ENCODE peak calls at places on chromosomes 16 and 17, in five cellular contexts. One of them, this sample, is unnamed.

GRCh38 chr17:42889809-42890208 is 10.8 kb upstream of the G6PC1 start:
- DNase-seq in HepG2: no peak
- DNase-seq in choroid plexus epithelial cell: no peak
- DNase-seq in heart right ventricle: no peak
- DNase-seq in CD8-positive, alpha-beta memory T cell: no peak
- DNase-seq in this sample: no peak

GRCh38 chr17:75516619-75517276 is 420 bp downstream of the TSEN54 start:
- DNase-seq in HepG2: no peak
- DNase-seq in choroid plexus epithelial cell: no peak
- DNase-seq in heart right ventricle: peak; percentile 54
- DNase-seq in CD8-positive, alpha-beta memory T cell: no peak
- DNase-seq in this sample: no peak

GRCh38 chr16:8878523-8878911 is 3.6 kb upstream of the LITAFD start:
- DNase-seq in HepG2: no peak
- DNase-seq in choroid plexus epithelial cell: peak; percentile 71
- DNase-seq in heart right ventricle: no peak
- DNase-seq in CD8-positive, alpha-beta memory T cell: no peak
- DNase-seq in this sample: no peak

GRCh38 chr16:84686702-84687298 is 13.0 kb upstream of the USP10 start:
- DNase-seq in HepG2: no peak
- DNase-seq in choroid plexus epithelial cell: no peak
- DNase-seq in heart right ventricle: no peak
- DNase-seq in CD8-positive, alpha-beta memory T cell: no peak
- DNase-seq in this sample: no peak

GRCh38 chr16:22225060-22225459 is 19.0 kb downstream of the EEF2K start:
- DNase-seq in HepG2: no peak
- DNase-seq in choroid plexus epithelial cell: no peak
- DNase-seq in heart right ventricle: no peak
- DNase-seq in CD8-positive, alpha-beta memory T cell: no peak
- DNase-seq in this sample: no peak

GRCh38 chr17:82932146-82933005 is 92.6 kb upstream of the ZNF750 start:
- DNase-seq in HepG2: no peak
- DNase-seq in choroid plexus epithelial cell: peak; percentile 76
- DNase-seq in heart right ventricle: no peak
- DNase-seq in CD8-positive, alpha-beta memory T cell: no peak
- DNase-seq in this sample: no peak

GRCh38 chr16:21570676-21571017 is 28.7 kb upstream of the METTL9 start:
- DNase-seq in HepG2: no peak
- DNase-seq in choroid plexus epithelial cell: no peak
- DNase-seq in heart right ventricle: no peak
- DNase-seq in CD8-positive, alpha-beta memory T cell: no peak
- DNase-seq in this sample: no peak

GRCh38 chr17:59001158-59001814 is 105.4 kb downstream of the TRIM37 start:
- DNase-seq in HepG2: no peak
- DNase-seq in choroid plexus epithelial cell: peak; percentile 67
- DNase-seq in heart right ventricle: no peak
- DNase-seq in CD8-positive, alpha-beta memory T cell: peak; percentile 53
- DNase-seq in this sample: no peak

GRCh38 chr17:34146440-34147043 is 108.5 kb upstream of the CCL2 start:
- DNase-seq in HepG2: peak; percentile 43
- DNase-seq in choroid plexus epithelial cell: no peak
- DNase-seq in heart right ventricle: peak; percentile 53
- DNase-seq in CD8-positive, alpha-beta memory T cell: peak; percentile 30
- DNase-seq in this sample: peak; percentile 3

GRCh38 chr17:39753514-39754160 is 15.9 kb downstream of the GRB7 start:
- DNase-seq in HepG2: no peak
- DNase-seq in choroid plexus epithelial cell: no peak
- DNase-seq in heart right ventricle: peak; percentile 75
- DNase-seq in CD8-positive, alpha-beta memory T cell: peak; percentile 65
- DNase-seq in this sample: no peak

GRCh38 chr17:1217030-1217429 is 37.2 kb upstream of the ABR start:
- DNase-seq in HepG2: no peak
- DNase-seq in choroid plexus epithelial cell: no peak
- DNase-seq in heart right ventricle: no peak
- DNase-seq in CD8-positive, alpha-beta memory T cell: no peak
- DNase-seq in this sample: no peak

GRCh38 chr17:49971199-49971847 is 2.3 kb downstream of the DLX4 start:
- DNase-seq in HepG2: no peak
- DNase-seq in choroid plexus epithelial cell: no peak
- DNase-seq in heart right ventricle: no peak
- DNase-seq in CD8-positive, alpha-beta memory T cell: no peak
- DNase-seq in this sample: no peak

GRCh38 chr17:67689534-67690177 is 28.1 kb upstream of the NOL11 start:
- DNase-seq in HepG2: peak; percentile 58
- DNase-seq in choroid plexus epithelial cell: peak; percentile 78
- DNase-seq in heart right ventricle: no peak
- DNase-seq in CD8-positive, alpha-beta memory T cell: peak; percentile 3
- DNase-seq in this sample: no peak

GRCh38 chr16:57815987-57816745 is 13.9 kb upstream of the KIFC3 start:
- DNase-seq in HepG2: no peak
- DNase-seq in choroid plexus epithelial cell: peak; percentile 96
- DNase-seq in heart right ventricle: peak; percentile 83
- DNase-seq in CD8-positive, alpha-beta memory T cell: peak; percentile 56
- DNase-seq in this sample: peak; percentile 86

GRCh38 chr17:62101519-62101918 is 36.4 kb upstream of the MED13 start:
- DNase-seq in HepG2: peak; percentile 51
- DNase-seq in choroid plexus epithelial cell: no peak
- DNase-seq in heart right ventricle: no peak
- DNase-seq in CD8-positive, alpha-beta memory T cell: no peak
- DNase-seq in this sample: no peak

GRCh38 chr17:19407601-19408380 is 3.2 kb upstream of the RNF112 start:
- DNase-seq in HepG2: no peak
- DNase-seq in choroid plexus epithelial cell: no peak
- DNase-seq in heart right ventricle: no peak
- DNase-seq in CD8-positive, alpha-beta memory T cell: no peak
- DNase-seq in this sample: no peak

GRCh38 chr17:82943339-82943738 is 103.5 kb upstream of the ZNF750 start:
- DNase-seq in HepG2: no peak
- DNase-seq in choroid plexus epithelial cell: no peak
- DNase-seq in heart right ventricle: no peak
- DNase-seq in CD8-positive, alpha-beta memory T cell: no peak
- DNase-seq in this sample: no peak

GRCh38 chr17:6831662-6832263 is at the start of gene TEKT1:
- DNase-seq in HepG2: peak; percentile 77
- DNase-seq in choroid plexus epithelial cell: peak; percentile 85
- DNase-seq in heart right ventricle: peak; percentile 68
- DNase-seq in CD8-positive, alpha-beta memory T cell: peak; percentile 49
- DNase-seq in this sample: peak; percentile 4

GRCh38 chr16:17370233-17371013 is 100.3 kb downstream of the XYLT1 start:
- DNase-seq in HepG2: no peak
- DNase-seq in choroid plexus epithelial cell: no peak
- DNase-seq in heart right ventricle: no peak
- DNase-seq in CD8-positive, alpha-beta memory T cell: no peak
- DNase-seq in this sample: no peak

GRCh38 chr17:39236383-39236927 is 10.7 kb upstream of the STAC2 start:
- DNase-seq in HepG2: no peak
- DNase-seq in choroid plexus epithelial cell: no peak
- DNase-seq in heart right ventricle: no peak
- DNase-seq in CD8-positive, alpha-beta memory T cell: no peak
- DNase-seq in this sample: no peak

GRCh38 chr17:29383687-29384086 is 6.5 kb upstream of the TAOK1 start:
- DNase-seq in HepG2: no peak
- DNase-seq in choroid plexus epithelial cell: no peak
- DNase-seq in heart right ventricle: no peak
- DNase-seq in CD8-positive, alpha-beta memory T cell: no peak
- DNase-seq in this sample: no peak

GRCh38 chr17:74757502-74757901 is 9.1 kb downstream of the NHERF1 start:
- DNase-seq in HepG2: no peak
- DNase-seq in choroid plexus epithelial cell: no peak
- DNase-seq in heart right ventricle: peak; percentile 63
- DNase-seq in CD8-positive, alpha-beta memory T cell: no peak
- DNase-seq in this sample: no peak

GRCh38 chr16:4661661-4662060 is 31.7 kb upstream of the NUDT16L1 start:
- DNase-seq in HepG2: no peak
- DNase-seq in choroid plexus epithelial cell: no peak
- DNase-seq in heart right ventricle: no peak
- DNase-seq in CD8-positive, alpha-beta memory T cell: no peak
- DNase-seq in this sample: no peak

GRCh38 chr17:31321481-31321880 is at the start of gene EVI2A:
- DNase-seq in HepG2: no peak
- DNase-seq in choroid plexus epithelial cell: peak; percentile 90
- DNase-seq in heart right ventricle: no peak
- DNase-seq in CD8-positive, alpha-beta memory T cell: peak; percentile 54
- DNase-seq in this sample: peak; percentile 23

GRCh38 chr17:15446036-15446435 is 21.4 kb downstream of the CDRT4 start:
- DNase-seq in HepG2: no peak
- DNase-seq in choroid plexus epithelial cell: no peak
- DNase-seq in heart right ventricle: no peak
- DNase-seq in CD8-positive, alpha-beta memory T cell: no peak
- DNase-seq in this sample: no peak

GRCh38 chr17:17842111-17842876 is 5.5 kb upstream of the SREBF1 start:
- DNase-seq in HepG2: no peak
- DNase-seq in choroid plexus epithelial cell: no peak
- DNase-seq in heart right ventricle: no peak
- DNase-seq in CD8-positive, alpha-beta memory T cell: no peak
- DNase-seq in this sample: no peak
- H3K4me3 ChIP-seq in HepG2: no peak overlapping the region
- H3K4me3 ChIP-seq in choroid plexus epithelial cell: no peak overlapping the region
- H3K4me3 ChIP-seq in heart right ventricle: no peak overlapping the region
- H3K4me3 ChIP-seq in CD8-positive, alpha-beta memory T cell: no peak overlapping the region
- H3K4me3 ChIP-seq in this sample: no peak overlapping the region

DNA sequence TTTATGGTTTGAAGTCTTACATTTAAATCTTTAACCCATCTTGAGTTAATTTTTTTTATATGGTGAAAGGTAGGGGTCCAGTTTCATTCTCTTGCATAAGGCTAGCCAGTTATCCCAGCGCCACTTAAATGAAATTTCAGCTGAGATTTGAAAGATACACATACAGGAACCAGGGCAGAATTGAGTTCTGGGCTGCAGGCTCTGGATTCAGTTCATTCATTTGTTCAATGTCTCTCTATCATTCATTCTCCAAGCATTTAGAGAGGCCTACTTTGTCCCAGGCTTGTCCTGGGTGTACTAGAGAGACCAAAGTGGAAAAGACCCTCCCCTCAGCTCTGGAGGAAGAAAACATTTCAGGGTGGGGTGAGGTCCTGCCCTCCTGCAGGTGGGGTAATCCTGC is 577 bp upstream of the TRIM72 start:
- DNase-seq in HepG2: no peak
- DNase-seq in choroid plexus epithelial cell: no peak
- DNase-seq in heart right ventricle: no peak
- DNase-seq in CD8-positive, alpha-beta memory T cell: no peak
- DNase-seq in this sample: no peak
- H3K4me3 ChIP-seq in HepG2: no peak overlapping the region
- H3K4me3 ChIP-seq in choroid plexus epithelial cell: no peak overlapping the region
- H3K4me3 ChIP-seq in heart right ventricle: no peak overlapping the region
- H3K4me3 ChIP-seq in CD8-positive, alpha-beta memory T cell: no peak overlapping the region
- H3K4me3 ChIP-seq in this sample: no peak overlapping the region

GRCh38 chr17:72417627-72418026 is 296.8 kb downstream of the SOX9 start:
- DNase-seq in HepG2: no peak
- DNase-seq in choroid plexus epithelial cell: no peak
- DNase-seq in heart right ventricle: no peak
- DNase-seq in CD8-positive, alpha-beta memory T cell: no peak
- DNase-seq in this sample: no peak
- H3K4me3 ChIP-seq in HepG2: no peak overlapping the region
- H3K4me3 ChIP-seq in choroid plexus epithelial cell: no peak overlapping the region
- H3K4me3 ChIP-seq in heart right ventricle: no peak overlapping the region
- H3K4me3 ChIP-seq in CD8-positive, alpha-beta memory T cell: no peak overlapping the region
- H3K4me3 ChIP-seq in this sample: no peak overlapping the region

GRCh38 chr16:86521236-86522197 is 11.2 kb downstream of the FOXF1 start:
- DNase-seq in HepG2: no peak
- DNase-seq in choroid plexus epithelial cell: no peak
- DNase-seq in heart right ventricle: no peak
- DNase-seq in CD8-positive, alpha-beta memory T cell: no peak
- DNase-seq in this sample: no peak

GRCh38 chr16:86519007-86519648 is 8.8 kb downstream of the FOXF1 start:
- DNase-seq in HepG2: no peak
- DNase-seq in choroid plexus epithelial cell: no peak
- DNase-seq in heart right ventricle: no peak
- DNase-seq in CD8-positive, alpha-beta memory T cell: no peak
- DNase-seq in this sample: no peak

GRCh38 chr16:86520317-86521210 is 10.2 kb downstream of the FOXF1 start:
- DNase-seq in HepG2: no peak
- DNase-seq in choroid plexus epithelial cell: peak; percentile 51
- DNase-seq in heart right ventricle: no peak
- DNase-seq in CD8-positive, alpha-beta memory T cell: no peak
- DNase-seq in this sample: no peak

GRCh38 chr16:86517652-86518258 is 7.4 kb downstream of the FOXF1 start:
- DNase-seq in HepG2: peak; percentile 47
- DNase-seq in choroid plexus epithelial cell: peak; percentile 85
- DNase-seq in heart right ventricle: peak; percentile 65
- DNase-seq in CD8-positive, alpha-beta memory T cell: no peak
- DNase-seq in this sample: no peak

DNA sequence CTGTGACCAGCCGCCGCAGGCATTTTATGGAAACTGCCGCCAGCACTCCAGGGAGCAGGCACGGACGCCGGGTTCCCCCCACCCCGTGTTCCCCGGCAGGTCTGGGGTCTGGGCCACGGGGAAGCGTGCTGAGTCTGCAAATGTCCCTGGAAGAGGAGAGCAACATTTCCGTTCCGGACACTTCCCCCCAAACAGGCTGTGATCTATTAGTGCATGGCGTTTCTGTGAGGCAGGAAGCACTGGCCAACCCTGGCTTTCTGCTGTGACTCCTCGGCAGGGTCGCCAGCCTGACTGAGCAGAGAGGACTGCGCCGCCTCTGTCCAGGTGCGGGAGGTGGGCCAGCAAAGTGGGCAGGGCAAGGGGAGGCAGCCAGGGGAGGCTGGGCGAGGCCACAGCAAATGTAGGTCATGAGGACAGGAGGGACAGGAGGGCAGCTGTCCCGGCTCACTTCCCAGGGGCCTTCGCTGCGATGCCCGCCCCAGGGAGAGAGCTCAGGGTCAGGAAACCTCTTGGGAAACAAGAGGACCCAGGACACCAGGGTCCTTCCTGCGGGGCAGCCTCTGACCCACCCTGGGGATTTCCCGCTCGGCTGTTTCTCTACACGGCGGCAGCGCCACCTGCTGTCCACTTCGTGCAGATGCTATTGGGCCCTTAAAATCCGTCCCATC is 9.5 kb downstream of the FOXF1 start:
- DNase-seq in HepG2: peak; percentile 48
- DNase-seq in choroid plexus epithelial cell: peak; percentile 70
- DNase-seq in heart right ventricle: peak; percentile 66
- DNase-seq in CD8-positive, alpha-beta memory T cell: peak; percentile 45
- DNase-seq in this sample: no peak
- H3K4me3 ChIP-seq in HepG2: no peak overlapping the region
- H3K4me3 ChIP-seq in choroid plexus epithelial cell: peak overlapping the region; percentile 37
- H3K4me3 ChIP-seq in heart right ventricle: no peak overlapping the region
- H3K4me3 ChIP-seq in CD8-positive, alpha-beta memory T cell: no peak overlapping the region
- H3K4me3 ChIP-seq in this sample: no peak overlapping the region

GRCh38 chr16:77113835-77114234 is 77.2 kb upstream of the MON1B start:
- DNase-seq in HepG2: no peak
- DNase-seq in choroid plexus epithelial cell: no peak
- DNase-seq in heart right ventricle: no peak
- DNase-seq in CD8-positive, alpha-beta memory T cell: no peak
- DNase-seq in this sample: no peak

GRCh38 chr16:77112701-77113100 is 78.3 kb upstream of the MON1B start:
- DNase-seq in HepG2: no peak
- DNase-seq in choroid plexus epithelial cell: no peak
- DNase-seq in heart right ventricle: no peak
- DNase-seq in CD8-positive, alpha-beta memory T cell: no peak
- DNase-seq in this sample: no peak

GRCh38 chr16:77117687-77118086 is 73.3 kb upstream of the MON1B start:
- DNase-seq in HepG2: no peak
- DNase-seq in choroid plexus epithelial cell: no peak
- DNase-seq in heart right ventricle: no peak
- DNase-seq in CD8-positive, alpha-beta memory T cell: no peak
- DNase-seq in this sample: no peak
- H3K4me3 ChIP-seq in HepG2: no peak overlapping the region
- H3K4me3 ChIP-seq in choroid plexus epithelial cell: no peak overlapping the region
- H3K4me3 ChIP-seq in heart right ventricle: no peak overlapping the region
- H3K4me3 ChIP-seq in CD8-positive, alpha-beta memory T cell: no peak overlapping the region
- H3K4me3 ChIP-seq in this sample: no peak overlapping the region

This sample was measured in retinal pigment epithelial cell.